ENCODE peak calls at places on chromosomes 4 and X, in four cellular contexts. A is naive thymus-derived CD4-positive, alpha-beta T cell; S is stomach; P is mammary epithelial cell. I is an unnamed sample.

GRCh38 chr4:155678011-155678410 is 11.4 kb downstream of the GUCY1A1 start:
- DNase-seq in P (no peak), S (no peak), A (no peak), I (no peak)

GRCh38 chr4:182863501-182863900 is 53.7 kb downstream of the DCTD start:
- DNase-seq in A (no peak), S (no peak), P (no peak), I (no peak)

GRCh38 chr4:173289351-173289725 is 44.8 kb downstream of the HMGB2 start:
- DNase-seq in S (no peak), A (no peak), P (no peak), I (no peak)

GRCh38 chr4:234178-234577 is 71.1 kb downstream of the ZNF732 start:
- DNase-seq in S (no peak), A (no peak), P (no peak), I (no peak)

GRCh38 chr4:41432889-41433288 is 105.1 kb upstream of the LIMCH1 start:
- DNase-seq in A (no peak), P (peak; percentile 4), S (no peak), I (peak; percentile 82)

GRCh38 chrX:133726211-133726630 is 259.2 kb downstream of the GPC3 start:
- DNase-seq in P (peak; percentile 77), S (no peak), A (no peak), I (peak; percentile 86)

GRCh38 chr4:22897520-22898108 is 204.9 kb downstream of the GBA3 start:
- DNase-seq in P (peak; percentile 4), A (no peak), S (peak; percentile 28), I (peak; percentile 28)

GRCh38 chr4:173040200-173040599 is 128.4 kb upstream of the GALNT7 start:
- DNase-seq in P (no peak), S (no peak), A (no peak), I (peak; percentile 47)

GRCh38 chrX:108292053-108292452 is 146.2 kb downstream of the COL4A6 start:
- DNase-seq in P (no peak), S (no peak), A (no peak), I (no peak)

GRCh38 chrX:154378059-154378798 is 866 bp upstream of the EMD start:
- DNase-seq in A (peak; percentile 50), S (peak; percentile 70), P (no peak), I (peak; percentile 72)

GRCh38 chrX:12447448-12448154 is 309.3 kb downstream of the FRMPD4 start:
- DNase-seq in S (no peak), P (peak; percentile 91), A (no peak), I (no peak)

GRCh38 chr4:186494496-186494895 is 60.9 kb downstream of the MTNR1A start:
- DNase-seq in A (no peak), P (no peak), S (no peak), I (no peak)
- H3K9me3 ChIP-seq in A (no peaks in the 10 kb centered on the region), P (no peaks in the 10 kb centered on the region), S (peaks cover 43% of the 10 kb centered on the region), I (peaks cover 42% of the 10 kb centered on the region)

GRCh38 chr4:25863906-25864418 is 1.2 kb upstream of the SEL1L3 start:
- DNase-seq in S (no peak), P (no peak), A (no peak), I (no peak)

GRCh38 chr4:25863347-25863784 is 578 bp upstream of the SEL1L3 start:
- DNase-seq in P (no peak), A (no peak), S (peak; percentile 81), I (no peak)

GRCh38 chr4:25861422-25861926 is 1.3 kb downstream of the SEL1L3 start:
- DNase-seq in S (no peak), P (no peak), A (no peak), I (peak; percentile 16)

GRCh38 chr4:25861951-25862410 is 807 bp downstream of the SEL1L3 start:
- DNase-seq in S (no peak), A (no peak), P (no peak), I (peak; percentile 50)

DNA sequence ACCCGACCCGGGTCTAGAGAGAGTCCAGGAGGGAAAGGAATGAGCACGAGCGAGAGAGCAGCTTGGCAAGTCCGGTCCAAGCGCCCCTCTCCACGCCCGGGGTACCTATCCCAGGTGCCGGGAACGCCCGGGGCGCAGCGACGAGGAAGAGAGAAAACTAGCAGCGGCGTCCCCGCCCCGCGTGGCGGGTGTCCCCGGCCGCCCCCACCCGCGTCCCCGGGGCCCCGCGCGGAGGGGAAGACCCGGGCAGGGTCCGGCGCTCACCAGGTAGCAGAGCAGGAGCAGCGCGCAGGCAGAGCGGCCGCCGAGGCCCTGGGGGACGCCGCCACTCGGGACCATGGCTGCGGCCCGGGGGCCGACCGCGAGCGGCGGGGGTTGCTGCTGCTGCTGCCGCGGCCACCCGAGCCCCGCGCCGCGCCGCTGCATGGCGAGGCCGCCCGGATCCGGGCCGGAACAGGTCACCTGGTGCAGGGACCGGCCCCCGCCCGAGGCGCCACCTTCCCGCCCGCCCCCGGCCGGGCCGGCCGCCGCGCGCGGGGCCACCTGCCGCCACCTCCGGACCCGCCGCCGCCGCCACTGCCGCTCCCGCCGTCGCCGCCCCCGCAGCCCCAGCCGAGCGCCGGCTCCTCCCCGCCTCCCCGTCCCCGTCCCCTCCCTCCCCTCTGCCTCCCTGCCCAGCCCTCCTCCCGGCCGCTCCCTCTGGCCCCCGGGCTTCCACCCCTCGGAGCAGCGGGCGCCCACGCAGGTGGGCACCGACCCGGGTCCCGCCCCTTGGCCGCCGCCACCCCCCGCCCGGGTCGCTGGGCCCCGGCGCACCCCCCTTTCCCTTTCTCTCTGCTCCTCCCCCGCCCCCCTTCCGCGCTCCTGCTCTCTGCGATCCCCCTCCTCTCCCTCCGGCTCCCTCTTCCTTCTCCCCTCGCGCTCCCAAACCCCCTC is at the start of gene SEL1L3:
- DNase-seq in S (peak; percentile 79), P (no peak), A (peak; percentile 39), I (peak; percentile 57)
- H3K4me1 ChIP-seq in S (peaks cover 54% of the 10 kb centered on the region), P (peaks cover 11% of the 10 kb centered on the region), A (peaks cover 32% of the 10 kb centered on the region), I (peaks cover 22% of the 10 kb centered on the region)

DNA sequence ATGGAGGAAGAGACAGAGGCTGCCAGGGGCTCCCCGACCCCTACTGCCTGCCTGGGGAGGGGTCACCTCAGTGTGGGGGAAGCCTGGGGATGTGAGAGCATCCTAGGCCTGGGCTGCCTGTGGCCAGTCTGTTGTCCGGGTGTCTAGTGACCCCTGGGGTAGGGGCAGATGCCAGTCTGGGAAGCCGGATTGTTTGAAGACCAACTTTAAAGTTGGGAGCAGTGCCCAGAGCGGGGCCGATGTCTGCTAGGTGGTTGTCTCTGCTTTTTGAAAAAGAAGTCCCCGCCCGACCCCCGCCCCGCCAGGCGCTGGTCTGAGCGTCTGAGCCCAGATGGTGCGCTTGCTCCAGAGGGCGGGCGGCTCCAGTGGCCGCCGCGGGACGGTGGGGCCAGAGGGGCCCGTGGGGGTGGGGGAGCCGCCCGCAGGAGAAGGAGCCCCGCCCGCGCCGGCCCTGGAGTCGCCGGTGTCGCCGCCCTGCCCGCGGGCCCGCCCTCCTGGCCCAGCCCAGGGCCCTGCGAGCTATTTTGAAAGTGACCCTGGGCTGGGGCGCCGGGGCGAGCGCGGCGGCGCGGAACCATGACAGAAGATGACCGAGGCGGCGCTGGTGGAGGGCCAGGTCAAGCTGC is at the start of gene DOK7:
- DNase-seq in P (no peak), A (no peak), S (peak; percentile 69), I (no peak)
- H3K27me3 ChIP-seq in P (no peaks in the 10 kb centered on the region), A (peaks cover 3% of the 10 kb centered on the region), S (peaks cover 11% of the 10 kb centered on the region), I (no peaks in the 10 kb centered on the region)

DNA sequence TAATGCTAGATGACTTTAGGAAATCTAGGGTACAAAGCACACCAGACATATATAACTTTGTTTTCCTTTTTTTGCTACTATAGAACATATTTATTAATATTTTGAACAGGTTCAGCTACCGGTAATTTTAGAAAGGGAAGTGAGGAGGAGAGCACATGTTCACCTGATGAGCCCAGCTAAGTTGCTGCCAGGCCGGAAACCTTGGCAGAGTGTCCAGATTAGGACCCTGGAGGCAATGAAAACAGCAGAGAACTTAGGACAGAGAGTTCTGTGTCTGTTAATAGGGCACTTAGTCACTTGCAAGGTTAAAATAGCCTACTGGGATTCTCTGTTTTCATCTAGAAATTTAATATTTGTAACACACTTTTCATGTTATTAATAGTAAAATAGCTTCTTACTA is 348.9 kb upstream of the CPEB2 start:
- DNase-seq in S (no peak), P (no peak), A (no peak), I (no peak)
- H3K9me3 ChIP-seq in S (no peaks in the 10 kb centered on the region), P (no peaks in the 10 kb centered on the region), A (no peaks in the 10 kb centered on the region), I (no peaks in the 10 kb centered on the region)

GRCh38 chrX:3577551-3577950 is 135.9 kb downstream of the PRKX start:
- DNase-seq in S (no peak), P (no peak), A (no peak), I (no peak)
- H3K4me1 ChIP-seq in S (no peaks in the 10 kb centered on the region), P (no peaks in the 10 kb centered on the region), A (no peaks in the 10 kb centered on the region), I (no peaks in the 10 kb centered on the region)

GRCh38 chrX:152637649-152638442 is at the start of gene GABRQ:
- DNase-seq in S (peak; percentile 29), A (no peak), P (no peak), I (peak; percentile 70)
- H3K27me3 ChIP-seq in S (peaks cover 47% of the 10 kb centered on the region), A (no peaks in the 10 kb centered on the region), P (peaks cover 8% of the 10 kb centered on the region), I (peaks cover 27% of the 10 kb centered on the region)

GRCh38 chrX:145751943-145752342 is 65.7 kb upstream of the SLITRK2 start:
- DNase-seq in A (no peak), S (no peak), P (no peak), I (no peak)
- H3K9me3 ChIP-seq in A (no peaks in the 10 kb centered on the region), S (no peaks in the 10 kb centered on the region), P (peaks cover 2% of the 10 kb centered on the region), I (no peaks in the 10 kb centered on the region)

GRCh38 chr4:184284742-184285141 is 67.1 kb upstream of the ENPP6 start:
- DNase-seq in A (no peak), P (no peak), S (no peak), I (no peak)
- H3K4me1 ChIP-seq in A (peaks cover 40% of the 10 kb centered on the region), P (peaks cover 19% of the 10 kb centered on the region), S (peaks cover 45% of the 10 kb centered on the region), I (peaks cover 7% of the 10 kb centered on the region)